ENCODE peak calls at places on chromosomes 1 and 21, in four cellular contexts. X is esophagus squamous epithelium; C is choroid plexus epithelial cell; A is stimulated activated CD4-positive, alpha-beta T cell treated with anti-CD3 and anti-CD28 coated beads, Interleukin-2, amount 100 ng/mL, for 48 hours. F is an unnamed sample.

GRCh38 chr1:56050911-56051310 is 528.5 kb downstream of the PLPP3 start:
- DNase-seq in X (no peak), C (no peak), A (no peak), F (no peak)

GRCh38 chr1:36982708-36983107 is 51.6 kb downstream of the GRIK3 start:
- DNase-seq in X (no peak), C (no peak), A (no peak), F (no peak)

GRCh38 chr1:75618382-75618781 is 7.5 kb upstream of the SLC44A5 start:
- DNase-seq in X (no peak), C (no peak), A (no peak), F (no peak)

GRCh38 chr1:230327892-230328284 is 98.2 kb downstream of the PGBD5 start:
- DNase-seq in X (no peak), C (peak), A (peak), F (peak)

GRCh38 chr21:25963186-25963585 is 207.4 kb downstream of the APP start:
- DNase-seq in X (no peak), C (peak), A (no peak), F (peak)

GRCh38 chr1:223713546-223714420 is 1.4 kb downstream of the CAPN2 start:
- DNase-seq in X (no peak), C (no peak), A (no peak), F (no peak)

GRCh38 chr21:37294674-37295073 is 27.5 kb upstream of the VPS26C start:
- DNase-seq in X (no peak), C (no peak), A (no peak), F (no peak)

GRCh38 chr1:83717785-83718184 is 281.1 kb downstream of the TTLL7 start:
- DNase-seq in X (no peak), C (no peak), A (no peak), F (no peak)

GRCh38 chr1:15409400-15410222 is at the start of gene EFHD2:
- DNase-seq in X (no peak), C (peak), A (peak), F (peak)

GRCh38 chr1:109061183-109061582 is 14.6 kb downstream of the TAF13 start:
- DNase-seq in X (no peak), C (no peak), A (no peak), F (no peak)

GRCh38 chr1:231986631-231987291 is 360.2 kb downstream of the DISC1 start:
- DNase-seq in X (no peak), C (peak), A (no peak), F (no peak)

GRCh38 chr1:42971848-42972291 is 13.2 kb upstream of the SLC2A1 start:
- DNase-seq in X (no peak), C (no peak), A (no peak), F (peak)

GRCh38 chr1:110390692-110391232 is at the start of gene SLC16A4:
- DNase-seq in X (no peak), C (peak), A (no peak), F (peak)

GRCh38 chr1:167499657-167500056 is 18.7 kb downstream of the CD247 start:
- DNase-seq in X (no peak), C (no peak), A (no peak), F (no peak)

GRCh38 chr1:181506563-181507353 is 23.4 kb downstream of the CACNA1E start:
- DNase-seq in X (no peak), C (no peak), A (no peak), F (no peak)

GRCh38 chr1:4176841-4177240 is 276.8 kb upstream of the C1orf174 start:
- DNase-seq in X (no peak), C (no peak), A (no peak), F (no peak)

GRCh38 chr21:39681845-39682244 is 63.1 kb upstream of the IGSF5 start:
- DNase-seq in X (no peak), C (peak), A (no peak), F (peak)

GRCh38 chr1:154567386-154568164 is at the start of gene CHRNB2:
- DNase-seq in X (no peak), C (peak), A (peak), F (no peak)

GRCh38 chr1:16006010-16006409 is 2.0 kb downstream of the SRARP start:
- DNase-seq in X (no peak), C (no peak), A (no peak), F (no peak)

GRCh38 chr1:12472798-12473551 is 145.0 kb downstream of the DHRS3 start:
- DNase-seq in X (no peak), C (peak), A (peak), F (no peak)

GRCh38 chr21:33042812-33043211 is 17.1 kb downstream of the OLIG2 start:
- DNase-seq in X (no peak), C (peak), A (no peak), F (peak)

GRCh38 chr1:159214149-159214760 is 9.6 kb downstream of the ACKR1 start:
- DNase-seq in X (no peak), C (peak), A (peak), F (peak)

GRCh38 chr1:214192825-214193643 is 87.9 kb upstream of the SMYD2 start:
- DNase-seq in X (no peak), C (peak), A (no peak), F (no peak)

GRCh38 chr1:210882414-210883221 is 251.3 kb downstream of the KCNH1 start:
- DNase-seq in X (no peak), C (peak), A (no peak), F (peak)

GRCh38 chr1:171115280-171115897 is 24.7 kb downstream of the FMO3 start:
- DNase-seq in X (no peak), C (no peak), A (no peak), F (no peak)

GRCh38 chr1:163528710-163529348 is 207.1 kb downstream of the NUF2 start:
- DNase-seq in X (no peak), C (peak), A (peak), F (peak)

GRCh38 chr1:221991221-221991620 is 249.3 kb upstream of the DUSP10 start:
- DNase-seq in X (no peak), C (peak), A (no peak), F (peak)

F was measured in astrocyte.